ENCODE peak calls at places on chromosomes 3 and 15, in seven cellular contexts. L is small intestine, H is suprapubic skin, J is astrocyte of the spinal cord, X is left ventricle myocardium inferior, S is dorsolateral prefrontal cortex, P is colonic mucosa. D is an unnamed sample.
A peak's percentile ranks its signal among the peaks of the same experiment; 100 is the strongest.

GRCh38 chr3:123082370-123083065 is 15.7 kb downstream of the PDIA5 start:
- DNase-seq in S (no peak), X (no peak), H (no peak), P (no peak), L (no peak), J (no peak), D (no peak)

GRCh38 chr15:45027220-45027619 is 4.2 kb downstream of the SORD start:
- DNase-seq in X (no peak), S (no peak), J (no peak), L (no peak), H (no peak), P (no peak), D (no peak)

GRCh38 chr15:63601026-63601726 is 4.0 kb downstream of the FBXL22 start:
- DNase-seq in H (peak; percentile 74), J (peak; percentile 54), P (peak; percentile 47), X (peak; percentile 32), L (no peak), S (no peak), D (peak; percentile 86)

GRCh38 chr3:186035277-186035676 is 73.6 kb downstream of the ETV5 start:
- DNase-seq in P (no peak), S (no peak), L (no peak), H (no peak), J (no peak), X (no peak), D (peak; percentile 36)

GRCh38 chr15:32818758-32819405 is 101.1 kb downstream of the GREM1 start:
- DNase-seq in L (no peak), X (no peak), S (no peak), J (peak; percentile 75), H (no peak), P (no peak), D (no peak)

GRCh38 chr3:65951836-65952505 is 86.7 kb downstream of the MAGI1 start:
- DNase-seq in L (no peak), H (no peak), X (no peak), S (no peak), J (no peak), P (no peak), D (no peak)

GRCh38 chr15:62658498-62658897 is 384.0 kb upstream of the TPM1 start:
- DNase-seq in P (no peak), L (no peak), J (no peak), S (no peak), X (no peak), H (no peak), D (no peak)

GRCh38 chr3:11134794-11135193 is 19.5 kb upstream of the HRH1 start:
- DNase-seq in L (no peak), S (no peak), J (no peak), H (no peak), X (no peak), P (no peak), D (no peak)

GRCh38 chr15:52180196-52180835 is 10.9 kb downstream of the GNB5 start:
- DNase-seq in L (no peak), J (no peak), S (no peak), X (no peak), H (no peak), P (no peak), D (no peak)

GRCh38 chr3:195224156-195224979 is 46.6 kb downstream of the XXYLT1 start:
- DNase-seq in P (no peak), L (no peak), S (peak; percentile 15), H (peak; percentile 48), X (no peak), J (peak; percentile 31), D (peak; percentile 16)

GRCh38 chr15:79595995-79596622 is 164.0 kb downstream of the MINAR1 start:
- DNase-seq in L (peak; percentile 75), S (no peak), H (no peak), J (peak; percentile 64), X (no peak), P (peak; percentile 67), D (no peak)

GRCh38 chr15:72796515-72797337 is 13.2 kb upstream of the ADPGK start:
- DNase-seq in H (peak; percentile 71), S (no peak), X (peak; percentile 44), P (peak; percentile 73), L (peak; percentile 43), J (peak; percentile 35), D (peak; percentile 92)

GRCh38 chr15:90300988-90301715 is 35.7 kb downstream of the NGRN start:
- DNase-seq in L (peak; percentile 59), X (peak; percentile 55), J (peak; percentile 27), H (no peak), P (peak; percentile 70), S (no peak), D (peak; percentile 58)

GRCh38 chr3:182620715-182621434 is 172.4 kb upstream of the ATP11B start:
- DNase-seq in X (no peak), S (no peak), H (no peak), L (peak; percentile 22), J (no peak), P (no peak), D (no peak)

GRCh38 chr3:16379838-16380237 is 114.8 kb downstream of the OXNAD1 start:
- DNase-seq in J (no peak), X (no peak), L (no peak), S (no peak), P (no peak), H (no peak), D (no peak)

GRCh38 chr3:16378415-16378814 is 113.4 kb downstream of the OXNAD1 start:
- DNase-seq in J (no peak), X (no peak), L (no peak), P (no peak), S (no peak), H (no peak), D (no peak)

GRCh38 chr3:16378920-16379319 is 113.9 kb downstream of the OXNAD1 start:
- DNase-seq in S (no peak), J (peak; percentile 50), P (no peak), X (no peak), H (no peak), L (no peak), D (no peak)

GRCh38 chr3:16381426-16381825 is 116.4 kb downstream of the OXNAD1 start:
- DNase-seq in S (no peak), P (no peak), X (no peak), H (no peak), L (no peak), J (no peak), D (no peak)

GRCh38 chr3:16380421-16380820 is 115.4 kb downstream of the OXNAD1 start:
- DNase-seq in X (no peak), P (no peak), J (no peak), S (no peak), L (no peak), H (no peak), D (no peak)
- H3K4me3 ChIP-seq in X (no peak overlapping the region), P (no peak overlapping the region), J (no peak overlapping the region), S (no peak overlapping the region), L (no peak overlapping the region), H (no peak overlapping the region), D (no peak overlapping the region)

DNA sequence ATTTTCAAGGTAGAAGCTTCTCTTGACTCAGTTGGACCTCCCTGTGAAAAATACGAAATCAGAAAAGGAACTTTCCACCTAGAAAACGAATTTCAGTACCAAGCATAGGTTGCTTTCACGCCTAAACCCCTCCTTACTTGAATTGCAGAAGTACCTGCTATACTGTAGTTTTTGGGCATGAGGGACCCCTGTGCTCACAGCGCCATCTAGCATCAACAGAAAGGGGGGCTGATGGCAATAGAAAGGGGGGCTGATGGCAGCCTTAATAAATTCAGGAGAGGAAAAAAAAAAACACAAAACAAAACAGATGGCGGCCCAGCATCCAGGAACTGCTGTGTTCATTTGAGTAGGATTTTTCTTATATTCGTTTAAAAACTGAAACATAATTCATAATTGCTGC is 96.7 kb downstream of the NPAP1 start:
- DNase-seq in S (no peak), H (no peak), J (no peak), P (no peak), L (no peak), X (no peak), D (no peak)
- H3K4me3 ChIP-seq in S (peak overlapping the region; percentile 59), H (peak overlapping the region; percentile 43), J (peak overlapping the region; percentile 50), P (no peak overlapping the region), L (no peak overlapping the region), X (peak overlapping the region; percentile 63), D (no peak overlapping the region)

GRCh38 chr3:154224366-154224765 is 99.9 kb downstream of the DHX36 start:
- DNase-seq in S (no peak), L (no peak), P (no peak), J (no peak), X (no peak), H (no peak), D (no peak)
- H3K4me3 ChIP-seq in S (no peak overlapping the region), L (no peak overlapping the region), P (no peak overlapping the region), J (no peak overlapping the region), X (no peak overlapping the region), H (no peak overlapping the region), D (no peak overlapping the region)

DNA sequence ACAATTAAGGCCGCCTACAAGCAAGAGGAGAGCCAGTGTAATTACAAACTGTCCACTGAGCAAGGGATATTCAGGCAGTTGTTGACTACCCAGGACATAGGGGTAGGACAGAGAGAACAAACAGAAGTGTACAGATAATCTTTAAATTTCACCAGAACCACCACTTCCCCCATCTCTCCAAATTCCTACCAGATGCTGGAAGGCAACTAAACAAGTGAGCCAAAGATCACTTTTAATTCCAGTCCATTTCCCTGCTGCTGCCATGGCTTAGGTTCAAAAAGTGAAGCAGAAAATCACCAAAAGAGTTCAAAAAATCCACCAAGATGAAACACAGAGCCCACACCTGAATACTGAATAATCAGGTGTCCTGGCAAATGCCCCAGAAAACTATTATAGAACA is 65.0 kb downstream of the TM4SF4 start:
- DNase-seq in L (no peak), S (no peak), J (no peak), H (no peak), P (no peak), X (no peak), D (no peak)
- H3K4me3 ChIP-seq in L (no peak overlapping the region), S (no peak overlapping the region), J (no peak overlapping the region), H (no peak overlapping the region), P (no peak overlapping the region), X (no peak overlapping the region), D (no peak overlapping the region)

GRCh38 chr3:39254806-39255449 is 24.9 kb downstream of the CX3CR1 start:
- DNase-seq in H (no peak), J (peak; percentile 17), P (no peak), S (no peak), X (no peak), L (no peak), D (no peak)
- H3K4me3 ChIP-seq in H (no peak overlapping the region), J (no peak overlapping the region), P (no peak overlapping the region), S (no peak overlapping the region), X (no peak overlapping the region), L (no peak overlapping the region), D (no peak overlapping the region)

GRCh38 chr3:5002174-5002870 is 23.1 kb downstream of the BHLHE40 start:
- DNase-seq in P (no peak), L (no peak), H (no peak), J (no peak), X (no peak), S (no peak), D (no peak)
- H3K4me3 ChIP-seq in P (no peak overlapping the region), L (no peak overlapping the region), H (no peak overlapping the region), J (no peak overlapping the region), X (no peak overlapping the region), S (no peak overlapping the region), D (no peak overlapping the region)

GRCh38 chr3:160857476-160857875 is 101.4 kb downstream of the PPM1L start:
- DNase-seq in S (no peak), H (no peak), X (no peak), J (no peak), L (no peak), P (no peak), D (no peak)
- H3K4me3 ChIP-seq in S (no peak overlapping the region), H (no peak overlapping the region), X (no peak overlapping the region), J (no peak overlapping the region), L (no peak overlapping the region), P (no peak overlapping the region), D (no peak overlapping the region)

GRCh38 chr15:91916051-91916450 is 62.5 kb downstream of the SLCO3A1 start:
- DNase-seq in S (no peak), X (no peak), J (no peak), H (no peak), P (no peak), L (no peak), D (peak; percentile 72)
- H3K4me3 ChIP-seq in S (no peak overlapping the region), X (no peak overlapping the region), J (no peak overlapping the region), H (no peak overlapping the region), P (no peak overlapping the region), L (no peak overlapping the region), D (no peak overlapping the region)

D was measured in left lung.